ENCODE peak calls at places on chromosomes 6 and 20, in four cellular contexts. W, S, V and R are unnamed samples.

GRCh38 chr6:101013612-101014195 is 132.6 kb upstream of the ASCC3 start:
- DNase-seq in W (no peak), V (no peak), S (no peak), R (no peak)

GRCh38 chr6:92521553-92521952 is 897.8 kb downstream of the EPHA7 start:
- DNase-seq in S (no peak), V (no peak), W (no peak), R (no peak)

GRCh38 chr6:38554700-38555413 is 84.9 kb downstream of the BTBD9 start:
- DNase-seq in W (no peak), S (peak; percentile 31), V (no peak), R (no peak)

GRCh38 chr6:160469153-160469552 is 121.0 kb downstream of the SLC22A3 start:
- DNase-seq in S (no peak), W (no peak), V (no peak), R (no peak)

GRCh38 chr6:136822051-136822378 is 377 bp upstream of the PEX7 start:
- DNase-seq in V (no peak), W (no peak), S (no peak), R (peak; percentile 5)

GRCh38 chr6:41028618-41029486 is 10.2 kb downstream of the UNC5CL start:
- DNase-seq in W (no peak), S (peak; percentile 9), V (no peak), R (peak; percentile 40)

GRCh38 chr6:98514073-98514720 is 320.2 kb upstream of the POU3F2 start:
- DNase-seq in S (no peak), W (no peak), V (no peak), R (no peak)

GRCh38 chr6:16759181-16759645 is 2.0 kb downstream of the ATXN1 start:
- DNase-seq in V (no peak), W (no peak), S (no peak), R (peak; percentile 8)

GRCh38 chr20:24132246-24132645 is 143.7 kb upstream of the GGTLC1 start:
- DNase-seq in S (no peak), V (no peak), W (no peak), R (no peak)

GRCh38 chr6:148723484-148723883 is 23.3 kb upstream of the UST start:
- DNase-seq in V (no peak), W (no peak), S (peak; percentile 88), R (no peak)

GRCh38 chr6:164415832-164416563 is 893.4 kb downstream of the C6orf118 start:
- DNase-seq in W (no peak), V (no peak), S (no peak), R (no peak)

DNA sequence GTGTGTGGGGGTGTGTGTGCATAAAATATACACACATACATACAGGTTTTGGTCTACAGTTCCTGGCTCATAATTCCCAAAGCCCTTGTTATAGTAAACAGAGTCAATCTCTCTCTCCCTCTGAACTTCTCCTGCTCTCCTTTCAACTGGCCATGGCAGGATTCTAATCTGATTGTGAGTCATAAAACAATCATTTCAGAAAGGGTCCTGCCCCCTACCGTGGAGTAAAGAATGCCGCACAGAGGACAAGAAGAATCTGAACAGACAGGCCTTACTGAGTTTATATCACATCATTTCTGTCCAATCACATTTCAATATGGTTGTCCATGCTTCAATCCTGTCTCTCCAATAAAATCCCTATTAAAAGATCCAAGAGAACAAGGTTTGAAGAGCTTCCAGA is 416.9 kb downstream of the FRK start:
- DNase-seq in V (no peak), S (peak; percentile 36), W (peak; percentile 19), R (no peak)
- TF ChIP-seq CTCF in V (no peak), S (peak; percentile 33), W (no peak), R (no peak)

GRCh38 chr6:123316733-123317323 is 319.9 kb downstream of the TRDN start:
- DNase-seq in W (peak; percentile 8), S (peak; percentile 37), V (no peak), R (no peak)
- TF ChIP-seq CTCF in W (peak; percentile 33), S (peak; percentile 25), V (peak; percentile 49), R (peak; percentile 96)

DNA sequence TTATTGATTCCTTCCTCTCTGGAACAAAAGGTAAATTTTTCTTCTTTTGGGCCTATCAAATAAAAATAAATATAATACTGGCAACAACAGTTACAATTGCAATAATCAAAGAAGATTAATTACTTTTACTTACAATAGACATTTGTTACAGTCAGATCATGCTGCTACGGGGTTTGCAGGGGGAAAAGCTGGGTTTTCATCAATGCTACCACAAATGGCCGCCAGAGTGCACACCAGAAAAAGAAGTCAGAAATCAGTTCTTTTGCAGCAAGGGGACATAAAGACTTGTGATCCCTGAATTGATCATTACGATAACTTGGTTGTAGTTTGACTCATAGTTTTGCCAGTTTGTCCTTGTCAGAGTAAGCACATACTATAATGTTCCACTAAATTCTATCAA is 714.5 kb upstream of the EYS start:
- DNase-seq in V (no peak), S (peak; percentile 2), W (peak; percentile 1), R (peak; percentile 5)
- TF ChIP-seq CTCF in V (no peak), S (peak; percentile 19), W (no peak), R (no peak)

DNA sequence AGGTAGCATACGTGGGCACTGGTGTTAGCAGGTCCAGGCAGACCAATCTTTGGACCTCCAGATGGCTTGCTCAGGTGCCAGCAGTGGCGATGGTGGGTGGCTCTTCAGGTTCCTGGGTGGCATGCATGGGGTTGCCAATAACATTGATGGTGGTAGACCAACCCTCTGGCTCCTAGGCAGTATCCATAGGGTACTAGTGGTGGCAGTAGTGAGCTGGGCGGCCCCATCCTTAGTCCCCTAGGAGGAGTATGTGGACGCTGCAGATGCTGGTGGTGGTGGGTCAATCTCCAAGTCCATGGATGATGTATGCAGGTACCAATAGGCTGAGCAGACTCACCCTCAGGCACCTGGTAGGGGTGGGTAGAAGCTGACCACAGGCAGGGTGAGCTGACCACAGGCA is 70.6 kb downstream of the ZC2HC1B start:
- DNase-seq in W (no peak), V (no peak), S (no peak), R (no peak)
- TF ChIP-seq CTCF in W (no peak), V (no peak), S (no peak), R (no peak)